ENCODE peak calls at places on chromosomes 1 and 21, in ten cellular contexts. O is activated T-helper 2 cell treated with anti-CD3 and anti-CD28 coated beads, Interferon-gamma antibody, Interleukin-2, Interleukin-4, amounts not matched to agents 10 μg/mL and 5 μg/mL and 100 μg/mL, durations not matched to agents 14 hours and 24 hours and 36 hours; H is RWPE1; Y is left cardiac atrium; X is NCI-H69; B is CD8-positive, alpha-beta T cell; V is mucosa of descending colon; U is G401; P is GM13976; I is osteoblast. N is an unnamed sample.

GRCh38 chr1:184242507-184242943 is 144.3 kb upstream of the C1orf21 start:
- DNase-seq in X (peak), Y (no peak), B (no peak), U (peak), V (no peak), O (no peak), P (no peak), I (no peak), H (peak), N (peak)

GRCh38 chr1:212030936-212031528 is 4.3 kb downstream of the INTS7 start:
- DNase-seq in I (peak), O (no peak), P (no peak), U (no peak), Y (no peak), V (no peak), X (peak), H (peak), B (no peak), N (peak)

GRCh38 chr1:182446033-182446669 is 3.8 kb upstream of the RGSL1 start:
- DNase-seq in P (peak), V (no peak), I (peak), H (peak), Y (no peak), U (peak), X (peak), O (no peak), B (no peak), N (peak)

GRCh38 chr1:232899839-232900238 is 50.6 kb upstream of the NTPCR start:
- DNase-seq in H (peak), B (no peak), I (no peak), U (no peak), O (no peak), V (no peak), Y (no peak), P (no peak), X (no peak), N (no peak)

GRCh38 chr1:183043872-183044859 is 20.9 kb downstream of the LAMC1 start:
- DNase-seq in U (peak), O (no peak), B (no peak), P (no peak), Y (no peak), I (no peak), X (no peak), H (no peak), V (no peak), N (peak)

GRCh38 chr1:109806733-109807397 is 43.1 kb upstream of the EPS8L3 start:
- DNase-seq in X (no peak), O (no peak), H (no peak), Y (no peak), I (no peak), P (no peak), U (no peak), B (no peak), V (no peak), N (no peak)

GRCh38 chr1:108717774-108718316 is 5.1 kb downstream of the FNDC7 start:
- DNase-seq in B (no peak), U (no peak), Y (no peak), V (no peak), I (no peak), X (no peak), H (no peak), P (no peak), O (no peak), N (no peak)

GRCh38 chr1:11568687-11569086 is 85.5 kb downstream of the FBXO2 start:
- DNase-seq in Y (no peak), O (no peak), X (no peak), V (no peak), H (peak), B (no peak), I (peak), P (no peak), U (no peak), N (peak)

GRCh38 chr1:184041731-184042130 is 4.2 kb upstream of the COLGALT2 start:
- DNase-seq in Y (no peak), P (no peak), X (no peak), B (no peak), U (no peak), O (no peak), H (no peak), I (no peak), V (no peak), N (no peak)

GRCh38 chr1:45846931-45847330 is 43.5 kb downstream of the MAST2 start:
- DNase-seq in Y (no peak), X (no peak), V (no peak), P (no peak), H (no peak), B (no peak), I (peak), O (no peak), U (no peak), N (no peak)

GRCh38 chr1:162210171-162210570 is 140.7 kb downstream of the NOS1AP start:
- DNase-seq in V (no peak), H (no peak), B (no peak), I (no peak), O (no peak), Y (no peak), U (no peak), P (no peak), X (no peak), N (no peak)

GRCh38 chr1:2322065-2322571 is 69.2 kb downstream of the MORN1 start:
- DNase-seq in H (peak), I (peak), P (no peak), U (peak), V (no peak), B (no peak), Y (peak), O (no peak), X (peak), N (no peak)

GRCh38 chr21:42835611-42836401 is 43.5 kb downstream of the WDR4 start:
- DNase-seq in U (no peak), I (peak), H (no peak), B (no peak), V (no peak), P (no peak), Y (no peak), O (no peak), X (no peak), N (no peak)

GRCh38 chr1:109637446-109637845 is 17.8 kb downstream of the AMPD2 start:
- DNase-seq in V (no peak), H (no peak), U (no peak), Y (no peak), B (no peak), P (no peak), X (no peak), O (no peak), I (no peak), N (no peak)

GRCh38 chr1:11887666-11888007 is 28.9 kb upstream of the NPPB start:
- DNase-seq in I (peak), X (no peak), O (no peak), H (no peak), V (no peak), U (no peak), B (no peak), P (peak), Y (no peak), N (no peak)

GRCh38 chr1:114756949-114757454 is 782 bp downstream of the CSDE1 start:
- DNase-seq in H (peak), P (no peak), X (no peak), B (no peak), U (no peak), V (peak), Y (peak), I (peak), O (no peak), N (peak)

GRCh38 chr1:14634497-14634896 is 36.0 kb downstream of the KAZN start:
- DNase-seq in Y (no peak), I (no peak), O (no peak), P (no peak), B (no peak), U (no peak), X (peak), V (no peak), H (no peak), N (no peak)

GRCh38 chr1:234893725-234894630 is 234.7 kb downstream of the TOMM20 start:
- DNase-seq in U (no peak), Y (no peak), P (no peak), V (no peak), X (peak), B (no peak), I (peak), H (peak), O (no peak), N (peak)

GRCh38 chr1:47931395-47931794 is 65.8 kb downstream of the TRABD2B start:
- DNase-seq in Y (no peak), B (no peak), O (no peak), U (no peak), P (no peak), I (no peak), X (peak), V (no peak), H (no peak), N (peak)

GRCh38 chr1:34316773-34317172 is 140.1 kb downstream of the C1orf94 start:
- DNase-seq in O (no peak), V (no peak), H (no peak), I (no peak), X (no peak), P (no peak), B (no peak), U (no peak), Y (no peak), N (no peak)

GRCh38 chr1:229599218-229599812 is 26.6 kb downstream of the TAF5L start:
- DNase-seq in H (no peak), O (no peak), U (no peak), B (no peak), Y (no peak), V (no peak), P (no peak), I (no peak), X (no peak), N (peak)

GRCh38 chr1:234611799-234612351 is 1.9 kb upstream of the IRF2BP2 start:
- DNase-seq in I (no peak), X (peak), U (no peak), V (peak), P (no peak), O (peak), H (no peak), Y (peak), B (no peak), N (peak)

GRCh38 chr1:153490272-153491051 is 30.0 kb upstream of the S100A7 start:
- DNase-seq in Y (peak), X (peak), O (no peak), B (no peak), I (peak), P (no peak), V (peak), U (no peak), H (peak), N (peak)

GRCh38 chr1:2050482-2050792 is 226 bp downstream of the PRKCZ start:
- DNase-seq in X (peak), Y (no peak), I (no peak), B (no peak), O (no peak), P (no peak), V (no peak), H (peak), U (peak), N (peak)

GRCh38 chr1:60960846-60961542 is 121.4 kb upstream of the NFIA start:
- DNase-seq in Y (peak), B (no peak), X (no peak), H (no peak), O (no peak), I (no peak), P (no peak), U (no peak), V (no peak), N (no peak)

GRCh38 chr1:204945565-204945977 is 74.9 kb downstream of the NFASC start:
- DNase-seq in I (no peak), Y (no peak), P (no peak), X (peak), O (no peak), H (no peak), B (no peak), V (no peak), U (no peak), N (peak)

N was measured in MCF 10A.